ENCODE peak calls at places on chromosomes 7 and 10, in seven cellular contexts. I is K562, R is GM12892, F is SK-N-SH, M is H1, U is HepG2, T is GM12878. A is an unnamed sample.

GRCh38 chr7:12199363-12199762 is 11.7 kb upstream of the TMEM106B start:
- DNase-seq in I (no peak), M (no peak), F (no peak), T (no peak), R (no peak), U (peak), A (no peak)

GRCh38 chr7:151012921-151013347 is 11.4 kb downstream of the ATG9B start:
- DNase-seq in R (no peak), M (peak), F (peak), I (peak), U (peak), T (no peak), A (no peak)

GRCh38 chr10:112951349-112952281 is 1.6 kb downstream of the TCF7L2 start:
- DNase-seq in I (peak), F (peak), R (no peak), U (peak), T (no peak), M (peak), A (no peak)

GRCh38 chr10:10366836-10367235 is 650.8 kb upstream of the CELF2 start:
- DNase-seq in R (no peak), U (no peak), I (no peak), M (no peak), T (no peak), F (no peak), A (no peak)

GRCh38 chr10:27687326-27687725 is 58.3 kb downstream of the MKX start:
- DNase-seq in R (no peak), T (no peak), U (no peak), I (no peak), F (no peak), M (no peak), A (no peak)

GRCh38 chr10:70753841-70754621 is 31.1 kb downstream of the TBATA start:
- DNase-seq in R (no peak), F (no peak), T (no peak), I (no peak), M (peak), U (no peak), A (no peak)

GRCh38 chr7:155785536-155785935 is 26.7 kb downstream of the SHH start:
- DNase-seq in I (no peak), F (no peak), T (no peak), U (no peak), M (no peak), R (no peak), A (no peak)

GRCh38 chr7:149220534-149220933 is 18.9 kb upstream of the ZNF212 start:
- DNase-seq in R (no peak), F (peak), T (no peak), U (no peak), I (no peak), M (no peak), A (no peak)

GRCh38 chr10:46550076-46550790 is 6.2 kb downstream of the GPRIN2 start:
- DNase-seq in F (peak), T (no peak), R (no peak), U (no peak), M (peak), I (no peak), A (peak)

GRCh38 chr10:22427101-22427500 is 81.8 kb downstream of the SPAG6 start:
- DNase-seq in I (peak), F (no peak), R (no peak), U (no peak), M (no peak), T (no peak), A (no peak)

GRCh38 chr10:87547734-87548311 is 43.1 kb downstream of the MINPP1 start:
- DNase-seq in R (no peak), U (no peak), M (no peak), T (no peak), I (peak), F (no peak), A (no peak)

GRCh38 chr7:12397671-12398070 is 6.0 kb downstream of the VWDE start:
- DNase-seq in U (no peak), R (no peak), I (no peak), F (no peak), T (no peak), M (no peak), A (no peak)

GRCh38 chr10:87760195-87760905 is 57.7 kb downstream of the ATAD1 start:
- DNase-seq in U (no peak), T (no peak), I (no peak), F (no peak), M (no peak), R (no peak), A (no peak)

GRCh38 chr7:140592957-140593356 is 47.7 kb downstream of the DENND2A start:
- DNase-seq in I (no peak), R (no peak), U (no peak), T (peak), F (no peak), M (no peak), A (no peak)

GRCh38 chr10:114027951-114028350 is 15.7 kb upstream of the ADRB1 start:
- DNase-seq in T (no peak), R (no peak), U (no peak), I (no peak), M (no peak), F (no peak), A (no peak)

GRCh38 chr7:54339074-54339473 is 203.1 kb upstream of the VSTM2A start:
- DNase-seq in M (no peak), I (no peak), R (no peak), F (peak), T (no peak), U (no peak), A (no peak)

GRCh38 chr7:131103997-131104396 is 223.7 kb upstream of the MKLN1 start:
- DNase-seq in I (no peak), M (no peak), F (no peak), U (no peak), R (no peak), T (no peak), A (no peak)

GRCh38 chr10:45473126-45473525 is 99.1 kb downstream of the ALOX5 start:
- DNase-seq in R (no peak), M (no peak), I (no peak), U (no peak), F (peak), T (no peak), A (no peak)

GRCh38 chr7:35241431-35241830 is 12.5 kb downstream of the TBX20 start:
- DNase-seq in R (no peak), I (no peak), T (no peak), U (no peak), M (no peak), F (no peak), A (no peak)

GRCh38 chr10:7942311-7942710 is 112.2 kb upstream of the GATA3 start:
- DNase-seq in T (no peak), M (no peak), R (no peak), I (no peak), U (no peak), F (no peak), A (no peak)

GRCh38 chr7:81957517-81957916 is 187.7 kb upstream of the HGF start:
- DNase-seq in M (no peak), F (no peak), I (no peak), T (no peak), U (no peak), R (no peak), A (no peak)

GRCh38 chr7:91243591-91244368 is 20.5 kb upstream of the FZD1 start:
- DNase-seq in R (no peak), F (no peak), T (no peak), I (no peak), M (no peak), U (no peak), A (no peak)

GRCh38 chr10:114856544-114857287 is 35.1 kb downstream of the FHIP2A start:
- DNase-seq in F (no peak), I (no peak), U (no peak), R (no peak), T (no peak), M (no peak), A (no peak)

GRCh38 chr7:131011437-131011752 is 277.4 kb upstream of the KLF14 start:
- DNase-seq in F (no peak), T (no peak), R (no peak), U (no peak), I (no peak), M (no peak), A (no peak)

GRCh38 chr10:7192041-7192440 is 218.8 kb downstream of the SFMBT2 start:
- DNase-seq in F (no peak), U (no peak), I (no peak), T (no peak), R (no peak), M (no peak), A (no peak)

GRCh38 chr10:124899151-124899550 is 42.8 kb upstream of the ZRANB1 start:
- DNase-seq in T (no peak), R (no peak), I (no peak), F (no peak), M (no peak), U (no peak), A (no peak)

GRCh38 chr10:124906551-124907001 is 35.3 kb upstream of the ZRANB1 start:
- DNase-seq in R (no peak), U (no peak), T (no peak), I (no peak), F (no peak), M (no peak), A (no peak)

GRCh38 chr10:124898493-124898892 is 43.4 kb upstream of the ZRANB1 start:
- DNase-seq in T (no peak), F (no peak), M (no peak), R (no peak), U (peak), I (no peak), A (no peak)

GRCh38 chr10:124902462-124902861 is 39.5 kb upstream of the ZRANB1 start:
- DNase-seq in I (no peak), F (no peak), U (no peak), T (no peak), M (no peak), R (no peak), A (no peak)

GRCh38 chr10:124903119-124903518 is 38.8 kb upstream of the ZRANB1 start:
- DNase-seq in R (no peak), I (no peak), F (no peak), T (no peak), U (no peak), M (no peak), A (no peak)
- TF ChIP-seq TAF1 in R (no peak), I (no peak), F (no peak), T (no peak), U (no peak), M (no peak), A (no peak)

DNA sequence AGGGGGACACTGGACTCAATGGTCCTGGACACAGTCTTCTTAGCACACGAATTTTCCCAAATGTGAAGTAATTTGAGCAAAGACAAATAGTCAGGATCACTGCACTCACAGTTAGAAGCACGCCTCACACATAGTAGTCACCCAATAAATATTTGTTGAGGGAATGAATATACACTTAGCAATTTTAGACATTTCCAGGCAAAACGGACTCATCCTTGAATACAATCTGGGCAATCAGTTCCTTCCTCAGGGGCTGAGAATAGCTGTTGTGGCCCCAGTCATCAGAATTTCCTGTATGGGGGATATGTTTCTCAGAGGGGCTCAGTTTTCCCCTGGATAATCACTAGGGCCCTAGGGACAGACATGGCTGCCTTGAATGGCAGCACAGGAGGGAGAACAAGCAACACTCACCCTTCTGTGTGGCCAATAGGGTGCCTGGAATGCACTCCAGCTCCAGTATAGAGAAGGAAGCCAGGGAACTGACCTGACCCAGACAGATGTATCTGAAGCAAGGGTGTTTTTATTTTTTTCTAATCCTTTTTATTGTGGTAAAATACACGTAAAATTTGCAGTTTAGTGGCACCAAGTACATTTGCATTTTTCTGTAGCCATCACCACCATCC is 282.7 kb upstream of the ZNF32 start:
- DNase-seq in R (no peak), U (no peak), M (no peak), T (no peak), F (no peak), I (no peak), A (no peak)
- TF ChIP-seq TAF1 in R (no peak), U (no peak), M (no peak), T (no peak), F (no peak), I (no peak), A (no peak)

GRCh38 chr7:8147004-8147403 is 115.0 kb downstream of the ICA1 start:
- DNase-seq in M (no peak), T (no peak), R (no peak), F (no peak), U (no peak), I (no peak), A (no peak)
- TF ChIP-seq TAF1 in M (no peak), T (no peak), R (no peak), F (no peak), U (no peak), I (no peak), A (no peak)

GRCh38 chr7:30835396-30835915 is 64.2 kb downstream of the MINDY4 start:
- DNase-seq in U (no peak), I (no peak), R (no peak), F (no peak), T (no peak), M (no peak), A (no peak)

GRCh38 chr7:30836991-30837390 is 65.8 kb downstream of the MINDY4 start:
- DNase-seq in U (no peak), M (no peak), F (no peak), R (no peak), T (no peak), I (no peak), A (no peak)

GRCh38 chr7:30838008-30838407 is 66.8 kb downstream of the MINDY4 start:
- DNase-seq in I (no peak), R (no peak), U (no peak), T (no peak), M (no peak), F (no peak), A (no peak)

GRCh38 chr7:30840176-30841024 is 69.2 kb downstream of the MINDY4 start:
- DNase-seq in R (no peak), I (peak), T (no peak), M (no peak), U (no peak), F (no peak), A (no peak)

DNA sequence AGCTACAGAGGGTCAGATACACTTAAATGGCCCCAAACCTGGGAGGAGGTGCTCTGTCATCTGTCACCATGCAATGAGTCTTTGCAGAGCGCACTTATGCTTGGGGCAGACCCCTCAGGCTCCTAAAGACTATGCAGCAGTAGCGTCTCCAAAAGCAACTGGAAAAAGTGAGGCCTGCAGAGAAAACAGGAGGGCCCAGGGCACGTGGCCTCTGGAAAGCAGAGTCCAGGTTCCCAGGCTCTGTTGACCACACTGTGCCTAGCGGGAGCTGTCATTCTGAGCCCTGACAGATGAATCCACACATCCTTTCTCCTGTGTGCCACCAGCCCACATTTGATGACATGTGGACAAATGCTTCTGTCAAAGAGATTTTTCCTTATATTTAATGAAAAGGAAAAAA is 66.4 kb downstream of the MINDY4 start:
- DNase-seq in U (no peak), F (no peak), T (no peak), M (no peak), R (no peak), I (no peak), A (no peak)
- TF ChIP-seq TAF1 in U (no peak), F (no peak), T (no peak), M (no peak), R (no peak), I (no peak), A (no peak)

DNA sequence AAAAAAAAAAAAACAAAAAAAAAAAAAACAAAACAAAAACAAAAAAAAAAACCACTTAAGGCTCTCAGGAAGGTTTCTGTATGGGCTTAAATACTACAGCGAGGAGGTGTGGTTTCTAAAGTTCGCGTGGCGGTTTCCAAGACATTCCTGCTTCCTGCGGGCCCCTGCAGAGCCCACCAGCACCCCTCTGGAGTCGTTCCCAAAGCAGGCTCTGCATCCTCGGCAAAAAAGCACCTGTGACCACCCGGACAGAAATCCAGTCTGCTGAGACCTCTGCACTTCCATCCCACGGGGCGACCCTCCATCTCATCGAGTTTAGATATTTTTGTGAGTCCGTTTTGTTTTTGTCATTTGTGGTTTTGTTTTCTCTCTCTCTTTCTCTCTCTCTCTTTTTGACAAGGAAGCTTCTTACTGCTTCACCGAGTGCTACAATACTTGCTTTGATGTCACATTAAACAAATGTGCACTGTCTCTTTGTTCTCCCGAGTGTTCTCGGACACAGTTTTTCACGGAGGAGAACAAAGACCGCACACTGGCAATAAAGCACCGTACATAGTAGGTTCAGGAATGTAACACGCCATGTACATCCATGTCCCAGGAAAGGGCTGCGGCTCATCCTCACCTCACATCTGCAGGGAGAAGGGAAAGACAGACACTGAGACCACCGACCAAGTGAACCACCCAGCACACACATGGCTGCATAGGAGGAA is 21.5 kb downstream of the PDGFA start:
- DNase-seq in T (no peak), M (no peak), R (no peak), F (no peak), U (no peak), I (no peak), A (no peak)
- TF ChIP-seq TAF1 in T (no peak), M (no peak), R (no peak), F (no peak), U (no peak), I (no peak), A (no peak)